ENCODE peak calls at places on chromosomes 12 and 14, in five cellular contexts. One of them, this sample, is unnamed.
A peak's percentile ranks its signal among the peaks of the same experiment; 100 is the strongest.

GRCh38 chr12:9388379-9388778 is 180.2 kb upstream of the PZP start:
- DNase-seq in IMR-90: no peak
- DNase-seq in DND-41: no peak
- DNase-seq in HepG2: no peak
- DNase-seq in HCT116: no peak
- DNase-seq in this sample: peak; percentile 58

GRCh38 chr12:104939089-104939488 is 19.0 kb downstream of the SLC41A2 start:
- DNase-seq in IMR-90: no peak
- DNase-seq in DND-41: no peak
- DNase-seq in HepG2: no peak
- DNase-seq in HCT116: no peak
- DNase-seq in this sample: no peak

GRCh38 chr14:78278464-78278863 is 108.3 kb downstream of the NRXN3 start:
- DNase-seq in IMR-90: no peak
- DNase-seq in DND-41: no peak
- DNase-seq in HepG2: no peak
- DNase-seq in HCT116: no peak
- DNase-seq in this sample: no peak

GRCh38 chr14:77580964-77581505 is 35.4 kb downstream of the SPTLC2 start:
- DNase-seq in IMR-90: peak; percentile 89
- DNase-seq in DND-41: no peak
- DNase-seq in HepG2: no peak
- DNase-seq in HCT116: no peak
- DNase-seq in this sample: peak; percentile 62

GRCh38 chr14:88614218-88614907 is 51.5 kb downstream of the ZC3H14 start:
- DNase-seq in IMR-90: peak; percentile 81
- DNase-seq in DND-41: no peak
- DNase-seq in HepG2: no peak
- DNase-seq in HCT116: no peak
- DNase-seq in this sample: no peak

GRCh38 chr12:115599251-115599811 is 678.2 kb downstream of the MED13L start:
- DNase-seq in IMR-90: no peak
- DNase-seq in DND-41: no peak
- DNase-seq in HepG2: no peak
- DNase-seq in HCT116: no peak
- DNase-seq in this sample: no peak

GRCh38 chr14:70332015-70332414 is 27.5 kb downstream of the COX16 start:
- DNase-seq in IMR-90: no peak
- DNase-seq in DND-41: no peak
- DNase-seq in HepG2: no peak
- DNase-seq in HCT116: no peak
- DNase-seq in this sample: no peak

GRCh38 chr12:45577844-45578399 is 151.6 kb upstream of the ARID2 start:
- DNase-seq in IMR-90: no peak
- DNase-seq in DND-41: no peak
- DNase-seq in HepG2: no peak
- DNase-seq in HCT116: no peak
- DNase-seq in this sample: no peak

GRCh38 chr12:3313066-3313465 is 177.9 kb upstream of the PRMT8 start:
- DNase-seq in IMR-90: peak; percentile 88
- DNase-seq in DND-41: no peak
- DNase-seq in HepG2: no peak
- DNase-seq in HCT116: no peak
- DNase-seq in this sample: no peak

GRCh38 chr14:28952707-28953106 is 186.1 kb downstream of the FOXG1 start:
- DNase-seq in IMR-90: no peak
- DNase-seq in DND-41: no peak
- DNase-seq in HepG2: no peak
- DNase-seq in HCT116: no peak
- DNase-seq in this sample: peak; percentile 17

GRCh38 chr12:79119796-79120195 is 255.2 kb downstream of the SYT1 start:
- DNase-seq in IMR-90: no peak
- DNase-seq in DND-41: no peak
- DNase-seq in HepG2: no peak
- DNase-seq in HCT116: no peak
- DNase-seq in this sample: no peak

GRCh38 chr14:34781242-34781641 is 66.8 kb upstream of the CFL2 start:
- DNase-seq in IMR-90: peak; percentile 96
- DNase-seq in DND-41: no peak
- DNase-seq in HepG2: no peak
- DNase-seq in HCT116: no peak
- DNase-seq in this sample: peak; percentile 84

GRCh38 chr12:64801381-64801780 is 23.1 kb upstream of the TBC1D30 start:
- DNase-seq in IMR-90: no peak
- DNase-seq in DND-41: no peak
- DNase-seq in HepG2: no peak
- DNase-seq in HCT116: no peak
- DNase-seq in this sample: no peak

GRCh38 chr12:39393179-39393578 is 49.7 kb downstream of the KIF21A start:
- DNase-seq in IMR-90: no peak
- DNase-seq in DND-41: no peak
- DNase-seq in HepG2: no peak
- DNase-seq in HCT116: no peak
- DNase-seq in this sample: no peak

GRCh38 chr14:83733670-83734069 is 1796.3 kb upstream of the FLRT2 start:
- DNase-seq in IMR-90: no peak
- DNase-seq in DND-41: no peak
- DNase-seq in HepG2: no peak
- DNase-seq in HCT116: no peak
- DNase-seq in this sample: no peak

GRCh38 chr14:85439696-85440328 is 90.1 kb upstream of the FLRT2 start:
- DNase-seq in IMR-90: no peak
- DNase-seq in DND-41: no peak
- DNase-seq in HepG2: no peak
- DNase-seq in HCT116: no peak
- DNase-seq in this sample: no peak

GRCh38 chr14:29222671-29223268 is 456.2 kb downstream of the FOXG1 start:
- DNase-seq in IMR-90: peak; percentile 73
- DNase-seq in DND-41: no peak
- DNase-seq in HepG2: peak; percentile 63
- DNase-seq in HCT116: no peak
- DNase-seq in this sample: peak; percentile 67

GRCh38 chr14:102986810-102987579 is 64.5 kb downstream of the AMN start:
- DNase-seq in IMR-90: peak; percentile 90
- DNase-seq in DND-41: no peak
- DNase-seq in HepG2: peak; percentile 6
- DNase-seq in HCT116: no peak
- DNase-seq in this sample: no peak

GRCh38 chr12:19496249-19497208 is 57.2 kb downstream of the AEBP2 start:
- DNase-seq in IMR-90: no peak
- DNase-seq in DND-41: no peak
- DNase-seq in HepG2: no peak
- DNase-seq in HCT116: no peak
- DNase-seq in this sample: no peak

GRCh38 chr12:49455506-49455905 is 83.3 kb upstream of the KCNH3 start:
- DNase-seq in IMR-90: no peak
- DNase-seq in DND-41: no peak
- DNase-seq in HepG2: no peak
- DNase-seq in HCT116: no peak
- DNase-seq in this sample: no peak

GRCh38 chr12:102119674-102120563 is at the start of the genes NUP37 and PARPBP:
- DNase-seq in IMR-90: peak; percentile 81
- DNase-seq in DND-41: peak; percentile 94
- DNase-seq in HepG2: peak; percentile 84
- DNase-seq in HCT116: peak; percentile 86
- DNase-seq in this sample: peak; percentile 96

GRCh38 chr14:24982472-24983155 is 67.3 kb downstream of the STXBP6 start:
- DNase-seq in IMR-90: peak; percentile 97
- DNase-seq in DND-41: no peak
- DNase-seq in HepG2: peak; percentile 94
- DNase-seq in HCT116: no peak
- DNase-seq in this sample: no peak

GRCh38 chr14:93285048-93285447 is 47.8 kb downstream of the BTBD7 start:
- DNase-seq in IMR-90: peak; percentile 31
- DNase-seq in DND-41: no peak
- DNase-seq in HepG2: no peak
- DNase-seq in HCT116: no peak
- DNase-seq in this sample: no peak

GRCh38 chr12:98821232-98821631 is 176.1 kb downstream of the APAF1 start:
- DNase-seq in IMR-90: no peak
- DNase-seq in DND-41: no peak
- DNase-seq in HepG2: no peak
- DNase-seq in HCT116: no peak
- DNase-seq in this sample: no peak

GRCh38 chr14:54398028-54398368 is 1.2 kb downstream of the CDKN3 start:
- DNase-seq in IMR-90: no peak
- DNase-seq in DND-41: no peak
- DNase-seq in HepG2: no peak
- DNase-seq in HCT116: no peak
- DNase-seq in this sample: peak; percentile 61

GRCh38 chr12:75981773-75982564 is 49.6 kb downstream of the PHLDA1 start:
- DNase-seq in IMR-90: peak; percentile 75
- DNase-seq in DND-41: no peak
- DNase-seq in HepG2: no peak
- DNase-seq in HCT116: peak; percentile 42
- DNase-seq in this sample: peak; percentile 50

GRCh38 chr12:117032593-117033381 is 66.4 kb downstream of the TESC start:
- DNase-seq in IMR-90: peak; percentile 35
- DNase-seq in DND-41: no peak
- DNase-seq in HepG2: no peak
- DNase-seq in HCT116: no peak
- DNase-seq in this sample: peak; percentile 84

GRCh38 chr12:122031342-122032216 is 9.9 kb downstream of the BCL7A start:
- DNase-seq in IMR-90: no peak
- DNase-seq in DND-41: peak; percentile 62
- DNase-seq in HepG2: no peak
- DNase-seq in HCT116: no peak
- DNase-seq in this sample: peak; percentile 85

GRCh38 chr12:88703790-88704189 is 123.5 kb upstream of the KITLG start:
- DNase-seq in IMR-90: no peak
- DNase-seq in DND-41: no peak
- DNase-seq in HepG2: no peak
- DNase-seq in HCT116: no peak
- DNase-seq in this sample: no peak

GRCh38 chr12:128337456-128338160 is 70.6 kb downstream of the TMEM132C start:
- DNase-seq in IMR-90: no peak
- DNase-seq in DND-41: no peak
- DNase-seq in HepG2: no peak
- DNase-seq in HCT116: no peak
- DNase-seq in this sample: no peak

GRCh38 chr12:128339121-128339520 is 72.2 kb downstream of the TMEM132C start:
- DNase-seq in IMR-90: no peak
- DNase-seq in DND-41: no peak
- DNase-seq in HepG2: no peak
- DNase-seq in HCT116: no peak
- DNase-seq in this sample: no peak

GRCh38 chr12:128336506-128336905 is 69.5 kb downstream of the TMEM132C start:
- DNase-seq in IMR-90: no peak
- DNase-seq in DND-41: no peak
- DNase-seq in HepG2: no peak
- DNase-seq in HCT116: no peak
- DNase-seq in this sample: no peak

GRCh38 chr12:128338344-128338743 is 71.4 kb downstream of the TMEM132C start:
- DNase-seq in IMR-90: no peak
- DNase-seq in DND-41: no peak
- DNase-seq in HepG2: no peak
- DNase-seq in HCT116: no peak
- DNase-seq in this sample: no peak

DNA sequence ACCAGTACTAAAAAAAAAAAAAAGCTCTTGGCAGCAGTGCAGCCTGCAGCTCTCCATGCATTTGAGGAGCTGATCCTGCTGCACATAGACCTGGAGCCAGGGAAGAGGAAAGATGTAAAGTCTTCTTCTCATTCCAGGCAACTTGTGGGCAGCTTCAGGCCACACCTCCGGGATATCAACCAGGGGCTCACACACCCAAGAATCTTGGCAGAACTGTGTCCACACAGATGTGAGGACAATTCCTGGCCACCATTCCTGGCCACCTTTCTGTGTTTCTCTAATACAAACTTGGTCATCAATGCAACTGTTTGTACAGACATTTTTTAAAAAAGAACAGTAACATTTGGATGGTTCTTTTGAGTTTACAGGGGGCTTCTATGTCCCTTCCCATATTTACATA is 72.7 kb downstream of the TMEM132C start:
- DNase-seq in IMR-90: no peak
- DNase-seq in DND-41: no peak
- DNase-seq in HepG2: no peak
- DNase-seq in HCT116: no peak
- DNase-seq in this sample: no peak
- H3K4me2 ChIP-seq in IMR-90: no peak overlapping the region
- H3K4me2 ChIP-seq in DND-41: no peak overlapping the region
- H3K4me2 ChIP-seq in HepG2: no peak overlapping the region
- H3K4me2 ChIP-seq in HCT116: no peak overlapping the region
- H3K4me2 ChIP-seq in this sample: no peak overlapping the region

GRCh38 chr14:23529016-23529740 is 22.4 kb downstream of the ZFHX2 start:
- DNase-seq in IMR-90: no peak
- DNase-seq in DND-41: no peak
- DNase-seq in HepG2: no peak
- DNase-seq in HCT116: no peak
- DNase-seq in this sample: no peak
- H2AFZ ChIP-seq in IMR-90: no peak overlapping the region
- H2AFZ ChIP-seq in DND-41: no peak overlapping the region
- H2AFZ ChIP-seq in HepG2: no peak overlapping the region
- H2AFZ ChIP-seq in HCT116: no peak overlapping the region
- H2AFZ ChIP-seq in this sample: no peak overlapping the region

GRCh38 chr14:101535808-101536207 is 25.5 kb upstream of the DIO3 start:
- DNase-seq in IMR-90: no peak
- DNase-seq in DND-41: peak; percentile 16
- DNase-seq in HepG2: no peak
- DNase-seq in HCT116: no peak
- DNase-seq in this sample: no peak
- H3K9ac ChIP-seq in IMR-90: no peak overlapping the region
- H3K9ac ChIP-seq in DND-41: no peak overlapping the region
- H3K9ac ChIP-seq in HepG2: no peak overlapping the region
- H3K9ac ChIP-seq in HCT116: no peak overlapping the region
- H3K9ac ChIP-seq in this sample: no peak overlapping the region

GRCh38 chr14:68741839-68742470 is 50.9 kb downstream of the ZFP36L1 start:
- DNase-seq in IMR-90: no peak
- DNase-seq in DND-41: no peak
- DNase-seq in HepG2: no peak
- DNase-seq in HCT116: no peak
- DNase-seq in this sample: peak; percentile 84
- H3K4me2 ChIP-seq in IMR-90: no peak overlapping the region
- H3K4me2 ChIP-seq in DND-41: no peak overlapping the region
- H3K4me2 ChIP-seq in HepG2: no peak overlapping the region
- H3K4me2 ChIP-seq in HCT116: no peak overlapping the region
- H3K4me2 ChIP-seq in this sample: no peak overlapping the region

GRCh38 chr12:94147377-94147990 is 893 bp upstream of the PLXNC1 start:
- DNase-seq in IMR-90: no peak
- DNase-seq in DND-41: no peak
- DNase-seq in HepG2: no peak
- DNase-seq in HCT116: no peak
- DNase-seq in this sample: peak; percentile 74

GRCh38 chr12:94149781-94150482 is 1.6 kb downstream of the PLXNC1 start:
- DNase-seq in IMR-90: no peak
- DNase-seq in DND-41: no peak
- DNase-seq in HepG2: no peak
- DNase-seq in HCT116: no peak
- DNase-seq in this sample: no peak

GRCh38 chr12:94150483-94151225 is 2.3 kb downstream of the PLXNC1 start:
- DNase-seq in IMR-90: no peak
- DNase-seq in DND-41: peak; percentile 75
- DNase-seq in HepG2: no peak
- DNase-seq in HCT116: no peak
- DNase-seq in this sample: no peak

GRCh38 chr12:94147991-94148840 is at the start of gene PLXNC1:
- DNase-seq in IMR-90: peak; percentile 31
- DNase-seq in DND-41: peak; percentile 85
- DNase-seq in HepG2: no peak
- DNase-seq in HCT116: no peak
- DNase-seq in this sample: peak; percentile 89

GRCh38 chr12:94148841-94149780 is 734 bp downstream of the PLXNC1 start:
- DNase-seq in IMR-90: peak; percentile 23
- DNase-seq in DND-41: peak; percentile 51
- DNase-seq in HepG2: no peak
- DNase-seq in HCT116: no peak
- DNase-seq in this sample: peak; percentile 77
- H2AFZ ChIP-seq in IMR-90: peak overlapping the region; percentile 77
- H2AFZ ChIP-seq in DND-41: peak overlapping the region; percentile 85
- H2AFZ ChIP-seq in HepG2: no peak overlapping the region
- H2AFZ ChIP-seq in HCT116: no peak overlapping the region
- H2AFZ ChIP-seq in this sample: peak overlapping the region; percentile 83